ENCODE peak calls at places on chromosomes 4 and X, in six cellular contexts. H is PC-9, W is posterior vena cava, C is foreskin keratinocyte, F is EL, K is DMS53. E is an unnamed sample.

GRCh38 chr4:165726831-165727230 is 146.2 kb upstream of the TLL1 start:
- DNase-seq in W (no peak), K (no peak), C (peak; percentile 78), F (peak; percentile 47), H (no peak), E (no peak)

GRCh38 chr4:125388653-125389052 is 73.9 kb downstream of the FAT4 start:
- DNase-seq in W (no peak), K (no peak), F (peak; percentile 87), H (no peak), C (peak; percentile 66), E (no peak)

GRCh38 chrX:153622661-153623309 is 23.8 kb upstream of the CCNQ start:
- DNase-seq in H (no peak), K (no peak), F (no peak), C (no peak), W (no peak), E (no peak)

GRCh38 chrX:54641530-54641929 is 111.5 kb downstream of the GNL3L start:
- DNase-seq in C (no peak), F (no peak), K (no peak), W (no peak), H (no peak), E (no peak)

GRCh38 chr4:99540287-99540939 is 23.4 kb downstream of the TRMT10A start:
- DNase-seq in F (no peak), W (no peak), C (no peak), H (no peak), K (no peak), E (no peak)

GRCh38 chr4:150229538-150229937 is 151.3 kb downstream of the DCLK2 start:
- DNase-seq in W (no peak), F (peak; percentile 86), K (no peak), C (peak; percentile 51), H (no peak), E (no peak)

GRCh38 chr4:140213736-140214135 is 59.8 kb upstream of the MAML3 start:
- DNase-seq in W (no peak), H (peak; percentile 34), K (no peak), F (peak; percentile 25), C (peak; percentile 43), E (no peak)

GRCh38 chrX:137562096-137562495 is 3.8 kb upstream of the ZIC3 start:
- DNase-seq in W (no peak), F (no peak), K (no peak), C (no peak), H (no peak), E (no peak)

GRCh38 chrX:28701222-28701621 is 114.0 kb downstream of the IL1RAPL1 start:
- DNase-seq in H (no peak), F (no peak), C (no peak), K (peak; percentile 3), W (no peak), E (no peak)

GRCh38 chrX:130645955-130646583 is 244.3 kb downstream of the RBMX2 start:
- DNase-seq in W (no peak), H (no peak), C (no peak), K (no peak), F (no peak), E (no peak)

GRCh38 chr4:172061204-172061603 is 248.0 kb downstream of the GALNTL6 start:
- DNase-seq in W (no peak), C (no peak), K (no peak), H (no peak), F (no peak), E (no peak)

GRCh38 chrX:150934453-150934852 is 36.0 kb upstream of the CD99L2 start:
- DNase-seq in F (peak; percentile 57), H (no peak), K (peak; percentile 27), C (peak; percentile 33), W (no peak), E (no peak)

GRCh38 chrX:118973389-118974087 is 880 bp upstream of the LONRF3 start:
- DNase-seq in K (peak; percentile 44), C (no peak), F (peak; percentile 4), H (no peak), W (no peak), E (peak; percentile 73)

GRCh38 chrX:112642349-112642748 is 37.4 kb downstream of the LHFPL1 start:
- DNase-seq in C (peak; percentile 17), K (peak; percentile 71), H (peak; percentile 18), W (no peak), F (peak; percentile 1), E (no peak)

GRCh38 chr4:153651041-153651960 is 32.8 kb upstream of the TLR2 start:
- DNase-seq in F (no peak), C (no peak), W (peak; percentile 85), K (no peak), H (no peak), E (no peak)

GRCh38 chr4:174120446-174121142 is 162.9 kb downstream of the FBXO8 start:
- DNase-seq in H (no peak), F (peak; percentile 62), W (peak; percentile 73), C (peak; percentile 46), K (peak; percentile 83), E (no peak)

GRCh38 chrX:11135483-11136185 is 24.5 kb downstream of the HCCS start:
- DNase-seq in C (no peak), K (no peak), H (no peak), F (no peak), W (no peak), E (no peak)

GRCh38 chrX:66074920-66075879 is 35.3 kb upstream of the VSIG4 start:
- DNase-seq in F (peak; percentile 0), C (no peak), K (peak; percentile 4), H (no peak), W (peak; percentile 86), E (peak; percentile 58)

GRCh38 chr4:147793973-147794690 is 62.2 kb downstream of the ARHGAP10 start:
- DNase-seq in F (no peak), W (no peak), K (no peak), C (peak; percentile 50), H (no peak), E (no peak)

GRCh38 chr4:83552085-83552484 is 16.2 kb downstream of the GPAT3 start:
- DNase-seq in F (peak; percentile 79), K (no peak), W (no peak), H (peak; percentile 60), C (peak; percentile 56), E (no peak)

GRCh38 chr4:159551268-159551667 is 448.4 kb downstream of the RAPGEF2 start:
- DNase-seq in C (peak; percentile 17), F (no peak), H (no peak), W (no peak), K (no peak), E (no peak)

GRCh38 chr4:186684889-186685309 is 38.8 kb downstream of the FAT1 start:
- DNase-seq in C (no peak), F (no peak), W (no peak), H (peak; percentile 55), K (no peak), E (no peak)

GRCh38 chrX:151996329-151996728 is 21.9 kb upstream of the GABRE start:
- DNase-seq in H (no peak), K (no peak), W (no peak), F (no peak), C (no peak), E (no peak)

GRCh38 chrX:65595460-65595876 is 60.9 kb upstream of the LAS1L start:
- DNase-seq in F (peak; percentile 89), C (peak; percentile 86), H (peak; percentile 80), W (peak; percentile 97), K (peak; percentile 93), E (peak; percentile 95)

GRCh38 chr4:186472948-186473347 is 82.4 kb downstream of the MTNR1A start:
- DNase-seq in C (peak; percentile 20), W (no peak), F (peak; percentile 23), H (no peak), K (peak; percentile 48), E (no peak)

GRCh38 chr4:10100734-10101216 is 15.8 kb downstream of the WDR1 start:
- DNase-seq in H (no peak), C (no peak), F (no peak), K (no peak), W (no peak), E (no peak)

GRCh38 chr4:52037730-52038108 is 380 bp downstream of the SGCB start:
- DNase-seq in H (no peak), W (peak; percentile 80), C (peak; percentile 14), K (peak; percentile 56), F (peak; percentile 35), E (peak; percentile 76)

GRCh38 chr4:8534129-8534528 is 46.1 kb upstream of the GPR78 start:
- DNase-seq in C (peak; percentile 91), W (no peak), K (peak; percentile 96), H (peak; percentile 71), F (peak; percentile 41), E (no peak)

GRCh38 chrX:135009838-135010237 is 12.5 kb downstream of the RTL8B start:
- DNase-seq in C (no peak), K (peak; percentile 11), H (no peak), F (no peak), W (no peak), E (no peak)

GRCh38 chrX:111349098-111349497 is 62.9 kb downstream of the DCX start:
- DNase-seq in F (no peak), W (no peak), H (no peak), C (no peak), K (no peak), E (no peak)

GRCh38 chr4:40940317-40940720 is 190.6 kb downstream of the NSUN7 start:
- DNase-seq in H (no peak), K (no peak), F (no peak), C (no peak), W (no peak), E (peak; percentile 81)

E was measured in kidney.